ENCODE peak calls at places on chromosomes 13 and 19, in nine cellular contexts. A is mammary epithelial cell, Y is heart right ventricle, U is pancreas, F is right cardiac atrium, O is neural progenitor cell, D is suprapubic skin, E is neuronal stem cell, I is uterus. T is an unnamed sample.

GRCh38 chr19:58350001-58350801 is 3.1 kb downstream of the A1BG start:
- DNase-seq in A (no peak), Y (no peak), U (no peak), F (peak; percentile 57), O (no peak), D (no peak), E (no peak), I (no peak), T (no peak)

GRCh38 chr13:20482275-20482761 is 43.3 kb downstream of the CRYL1 start:
- DNase-seq in A (no peak), Y (no peak), U (no peak), F (no peak), O (no peak), D (no peak), E (no peak), I (no peak), T (no peak)

GRCh38 chr13:44903596-44903995 is 85.7 kb downstream of the NUFIP1 start:
- DNase-seq in A (no peak), Y (peak; percentile 81), U (no peak), F (peak; percentile 96), O (peak; percentile 56), D (peak; percentile 91), E (no peak), I (peak; percentile 86), T (no peak)

GRCh38 chr13:66329988-66330429 is 900.1 kb downstream of the PCDH9 start:
- DNase-seq in A (no peak), Y (no peak), U (no peak), F (no peak), O (no peak), D (no peak), E (no peak), I (no peak), T (no peak)

GRCh38 chr19:3979674-3980352 is 5.5 kb downstream of the EEF2 start:
- DNase-seq in A (no peak), Y (no peak), U (no peak), F (peak; percentile 53), O (no peak), D (no peak), E (no peak), I (no peak), T (no peak)

GRCh38 chr13:32911506-32911905 is 104.7 kb upstream of the KL start:
- DNase-seq in A (peak; percentile 51), Y (no peak), U (no peak), F (no peak), O (peak; percentile 54), D (no peak), E (peak; percentile 9), I (no peak), T (no peak)

GRCh38 chr13:76795701-76796695 is 90.2 kb downstream of the KCTD12 start:
- DNase-seq in A (no peak), Y (no peak), U (no peak), F (no peak), O (no peak), D (no peak), E (no peak), I (no peak), T (peak; percentile 32)

GRCh38 chr19:6318772-6319171 is 14.6 kb downstream of the ACER1 start:
- DNase-seq in A (peak; percentile 37), Y (no peak), U (no peak), F (no peak), O (no peak), D (no peak), E (no peak), I (no peak), T (no peak)

GRCh38 chr19:16661480-16662034 is 618 bp downstream of the TMEM38A start:
- DNase-seq in A (no peak), Y (peak; percentile 73), U (peak; percentile 61), F (peak; percentile 75), O (peak; percentile 16), D (peak; percentile 71), E (no peak), I (peak; percentile 37), T (no peak)

GRCh38 chr13:24271231-24271610 is 38.2 kb upstream of the C1QTNF9 start:
- DNase-seq in A (no peak), Y (no peak), U (no peak), F (no peak), O (no peak), D (no peak), E (no peak), I (no peak), T (no peak)

GRCh38 chr19:45423589-45424190 is at the start of gene ERCC1:
- DNase-seq in A (peak; percentile 99), Y (peak; percentile 94), U (peak; percentile 97), F (peak; percentile 98), O (peak; percentile 99), D (no peak), E (peak; percentile 94), I (no peak), T (peak; percentile 94)

GRCh38 chr19:40862333-40862732 is 12.1 kb upstream of the CYP2A6 start:
- DNase-seq in A (no peak), Y (no peak), U (no peak), F (no peak), O (no peak), D (no peak), E (no peak), I (no peak), T (no peak)

GRCh38 chr13:48559638-48560320 is 26.9 kb upstream of the RCBTB2 start:
- DNase-seq in A (peak; percentile 84), Y (no peak), U (no peak), F (no peak), O (no peak), D (no peak), E (no peak), I (no peak), T (peak; percentile 24)

GRCh38 chr19:33683881-33684549 is 62.3 kb downstream of the CHST8 start:
- DNase-seq in A (peak; percentile 55), Y (peak; percentile 33), U (peak; percentile 78), F (peak; percentile 58), O (peak; percentile 94), D (peak; percentile 45), E (peak; percentile 75), I (no peak), T (no peak)

GRCh38 chr13:80340643-80341097 is 256 bp downstream of the SPRY2 start:
- DNase-seq in A (no peak), Y (no peak), U (no peak), F (no peak), O (no peak), D (peak; percentile 65), E (no peak), I (no peak), T (no peak)

GRCh38 chr19:44626067-44626624 is 12.8 kb downstream of the IGSF23 start:
- DNase-seq in A (peak; percentile 90), Y (no peak), U (no peak), F (no peak), O (no peak), D (no peak), E (no peak), I (no peak), T (peak; percentile 95)

DNA sequence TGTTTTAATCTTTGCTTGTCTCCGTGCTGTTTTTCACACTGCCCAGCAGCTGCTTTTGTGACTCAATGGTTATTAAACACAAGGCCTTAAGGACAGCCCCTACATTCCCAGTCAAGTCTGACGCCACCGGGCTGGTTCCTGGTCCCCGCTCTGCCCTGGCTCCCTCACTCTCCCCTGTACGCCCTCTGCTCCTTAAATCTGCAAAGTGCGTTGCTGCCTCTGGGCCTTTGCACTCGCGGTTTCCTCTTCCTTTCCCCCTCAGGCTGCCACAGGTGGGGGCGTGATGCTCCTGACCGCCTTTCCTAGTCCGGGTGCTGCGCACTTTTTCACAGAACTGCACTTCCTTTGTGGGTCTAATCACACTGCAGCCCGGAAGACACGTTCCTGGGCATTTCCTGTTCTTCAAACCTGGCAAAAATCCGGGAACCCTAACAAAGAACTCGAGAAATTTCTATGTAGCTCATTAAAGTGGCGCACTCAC is 25.6 kb downstream of the NOSIP start:
- DNase-seq in A (no peak), Y (peak; percentile 38), U (no peak), F (peak; percentile 74), O (no peak), D (no peak), E (no peak), I (peak; percentile 48), T (no peak)
- H3K4me1 ChIP-seq in A (peaks cover 11% of the 10 kb centered on the region), Y (no peaks in the 10 kb centered on the region), U (no peaks in the 10 kb centered on the region), F (no peaks in the 10 kb centered on the region), O (peaks cover 8% of the 10 kb centered on the region), D (peaks cover 20% of the 10 kb centered on the region), E (no peaks in the 10 kb centered on the region), I (no peaks in the 10 kb centered on the region), T (peaks cover 11% of the 10 kb centered on the region)

GRCh38 chr19:12675940-12676339 is 5.7 kb downstream of the DHPS start:
- DNase-seq in A (no peak), Y (no peak), U (no peak), F (peak; percentile 56), O (no peak), D (no peak), E (no peak), I (no peak), T (no peak)

GRCh38 chr19:12676384-12676792 is 5.3 kb downstream of the DHPS start:
- DNase-seq in A (peak; percentile 67), Y (peak; percentile 83), U (peak; percentile 94), F (peak; percentile 93), O (peak; percentile 86), D (peak; percentile 91), E (peak; percentile 80), I (peak; percentile 78), T (peak; percentile 52)

GRCh38 chr19:12681074-12681987 is at the start of gene DHPS:
- DNase-seq in A (peak; percentile 97), Y (peak; percentile 85), U (peak; percentile 85), F (peak; percentile 97), O (peak; percentile 98), D (peak; percentile 96), E (peak; percentile 95), I (peak; percentile 96), T (peak; percentile 95)

GRCh38 chr19:12676928-12677327 is 4.8 kb downstream of the DHPS start:
- DNase-seq in A (no peak), Y (no peak), U (no peak), F (peak; percentile 50), O (no peak), D (no peak), E (no peak), I (no peak), T (no peak)

DNA sequence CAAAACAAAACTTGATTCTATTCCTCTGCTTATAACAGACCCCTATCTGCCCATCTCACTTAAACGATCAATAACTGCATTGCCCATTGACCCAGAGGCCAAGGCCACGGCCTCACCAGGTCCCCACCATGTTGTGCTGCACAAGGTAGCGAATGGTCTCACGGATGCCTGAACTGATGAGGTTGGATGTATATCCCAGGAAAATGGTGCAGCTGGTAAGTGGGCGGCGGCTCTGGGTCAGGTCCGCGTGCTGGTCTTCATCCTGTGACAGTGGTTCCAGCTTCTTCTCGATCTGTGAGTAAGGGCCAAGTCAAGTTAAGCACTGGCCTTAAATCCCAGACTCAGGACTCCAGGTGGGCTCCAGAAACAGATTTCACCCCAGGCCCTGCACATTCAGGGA is 1.6 kb downstream of the DHPS start:
- DNase-seq in A (no peak), Y (no peak), U (no peak), F (peak; percentile 41), O (no peak), D (no peak), E (no peak), I (no peak), T (no peak)
- H3K27ac ChIP-seq in A (no peak overlapping the region), Y (no peak overlapping the region), U (no peak overlapping the region), F (no peak overlapping the region), O (no peak overlapping the region), D (no peak overlapping the region), E (no peak overlapping the region), I (no peak overlapping the region), T (no peak overlapping the region)

GRCh38 chr19:20179946-20180345 is 12.9 kb downstream of the ZNF486 start:
- DNase-seq in A (peak; percentile 19), Y (no peak), U (no peak), F (no peak), O (no peak), D (no peak), E (no peak), I (peak; percentile 39), T (no peak)
- H3K4me3 ChIP-seq in A (no peak overlapping the region), Y (no peak overlapping the region), U (no peak overlapping the region), F (no peak overlapping the region), O (no peak overlapping the region), D (no peak overlapping the region), E (no peak overlapping the region), I (no peak overlapping the region), T (no peak overlapping the region)

GRCh38 chr13:99730403-99730802 is 229.1 kb downstream of the TM9SF2 start:
- DNase-seq in A (no peak), Y (no peak), U (no peak), F (no peak), O (no peak), D (no peak), E (no peak), I (no peak), T (no peak)
- H3K4me1 ChIP-seq in A (no peaks in the 10 kb centered on the region), Y (no peaks in the 10 kb centered on the region), U (no peaks in the 10 kb centered on the region), F (no peaks in the 10 kb centered on the region), O (peaks cover 83% of the 10 kb centered on the region), D (no peaks in the 10 kb centered on the region), E (peaks cover 31% of the 10 kb centered on the region), I (no peaks in the 10 kb centered on the region), T (no peaks in the 10 kb centered on the region)

T was measured in SJSA1.